ENCODE peak calls at places on chromosomes 1 and 21, in ten cellular contexts. I, C, T, S, V, O, H, Z, G and F are unnamed samples.

GRCh38 chr21:42233067-42233981 is 14.4 kb downstream of the ABCG1 start:
- DNase-seq in I (peak), C (peak), T (peak), S (peak), V (peak), O (peak), H (peak), Z (peak), G (peak), F (peak)

GRCh38 chr1:40316595-40317393 is at the start of gene COL9A2:
- DNase-seq in I (peak), C (no peak), T (peak), S (no peak), V (peak), O (no peak), H (no peak), Z (no peak), G (no peak), F (no peak)

GRCh38 chr21:31176725-31177124 is 138.4 kb upstream of the KRTAP19-8 start:
- DNase-seq in I (no peak), C (no peak), T (no peak), S (no peak), V (no peak), O (no peak), H (no peak), Z (no peak), G (no peak), F (no peak)

GRCh38 chr1:67493148-67493547 is 62.9 kb upstream of the SERBP1 start:
- DNase-seq in I (no peak), C (no peak), T (no peak), S (no peak), V (no peak), O (no peak), H (no peak), Z (no peak), G (no peak), F (no peak)

GRCh38 chr1:34926894-34927293 is 2.6 kb downstream of the DLGAP3 start:
- DNase-seq in I (no peak), C (no peak), T (no peak), S (no peak), V (no peak), O (no peak), H (no peak), Z (no peak), G (no peak), F (no peak)

GRCh38 chr1:6123083-6123482 is 57.0 kb downstream of the CHD5 start:
- DNase-seq in I (no peak), C (no peak), T (peak), S (no peak), V (no peak), O (no peak), H (no peak), Z (no peak), G (peak), F (no peak)

GRCh38 chr1:213586609-213586972 is 401.2 kb upstream of the PROX1 start:
- DNase-seq in I (no peak), C (no peak), T (no peak), S (no peak), V (no peak), O (no peak), H (no peak), Z (no peak), G (no peak), F (no peak)

GRCh38 chr1:40879487-40880175 is 17.5 kb upstream of the CITED4 start:
- DNase-seq in I (no peak), C (no peak), T (no peak), S (no peak), V (no peak), O (no peak), H (no peak), Z (no peak), G (no peak), F (no peak)

GRCh38 chr1:45365051-45365450 is 24.8 kb upstream of the MUTYH start:
- DNase-seq in I (no peak), C (no peak), T (no peak), S (no peak), V (no peak), O (no peak), H (no peak), Z (no peak), G (no peak), F (no peak)

DNA sequence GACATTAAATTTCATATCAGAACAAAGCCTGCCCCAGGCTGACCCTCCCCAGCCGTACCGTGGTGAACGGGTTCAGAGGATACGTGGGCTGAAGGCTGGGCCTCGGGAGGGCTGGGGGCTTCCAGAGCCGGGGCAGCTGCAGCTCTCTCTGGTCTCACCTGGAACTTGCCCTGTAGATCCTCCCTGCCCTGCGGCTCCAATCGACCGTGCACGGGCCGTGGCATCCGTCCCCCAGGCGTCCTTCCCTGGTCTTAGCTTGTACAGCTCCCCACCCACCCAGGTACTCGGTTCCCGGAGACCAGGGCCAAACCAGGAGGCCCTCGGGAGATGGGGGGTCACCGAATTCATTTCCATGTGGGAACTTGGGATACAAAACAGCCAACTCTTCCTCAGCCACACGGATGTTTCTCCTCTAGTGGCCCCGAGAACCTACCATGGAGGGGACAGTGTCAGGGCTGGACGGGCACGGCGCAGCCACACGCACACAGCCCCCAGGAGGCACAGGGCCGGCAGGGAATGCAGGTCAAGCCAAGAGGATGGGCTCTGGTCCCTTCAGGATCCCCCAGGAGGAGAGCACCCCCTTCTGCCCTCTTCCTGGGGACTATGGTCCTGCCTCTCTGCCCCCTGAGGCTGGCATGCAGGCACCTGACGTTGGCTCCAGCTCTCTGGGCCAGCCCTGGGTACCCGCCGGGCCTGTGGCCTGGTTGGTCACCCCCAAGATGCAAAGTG is 3.1 kb downstream of the B3GALT6 start:
- DNase-seq in I (no peak), C (no peak), T (no peak), S (no peak), V (no peak), O (no peak), H (no peak), Z (no peak), G (no peak), F (no peak)
- TF ChIP-seq POLR2A in I (no peak), C (no peak), T (no peak), S (no peak), V (no peak), O (peak), H (no peak), Z (no peak), G (no peak), F (no peak)

DNA sequence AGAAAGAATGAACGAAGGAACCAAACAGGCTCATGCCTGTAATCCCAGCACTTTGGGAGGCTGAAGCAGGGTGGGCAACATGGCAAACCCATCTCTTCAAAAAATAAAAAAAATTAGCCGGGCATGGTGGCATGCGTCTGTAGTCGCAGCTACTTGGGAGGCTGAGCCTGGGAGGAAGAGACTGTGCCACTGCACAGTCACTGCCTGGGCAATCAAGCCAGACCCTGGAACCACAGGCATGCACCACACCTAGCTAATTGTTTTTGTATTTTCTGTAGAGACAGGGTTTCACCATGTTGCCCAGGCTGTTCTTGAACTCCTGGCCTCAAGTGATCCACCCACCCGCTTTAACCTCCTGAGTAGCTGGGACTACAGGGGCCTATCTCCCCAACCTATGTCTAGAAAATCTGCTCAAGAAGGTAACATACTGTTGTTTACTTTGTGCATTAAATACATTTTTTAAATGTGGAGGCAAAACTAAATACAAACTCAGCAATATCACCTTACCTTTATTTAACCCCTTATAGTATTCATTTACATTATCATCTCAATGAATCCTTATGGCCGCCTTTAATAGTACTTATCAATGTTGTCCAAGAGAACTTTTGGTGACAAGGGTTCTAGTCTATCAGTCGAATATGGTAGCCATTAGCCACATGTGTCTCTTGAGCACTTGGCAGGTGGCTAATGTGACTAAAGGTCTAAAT is 2.7 kb downstream of the KHDC4 start:
- DNase-seq in I (no peak), C (no peak), T (peak), S (no peak), V (no peak), O (no peak), H (no peak), Z (no peak), G (no peak), F (no peak)
- TF ChIP-seq POLR2A in I (no peak), C (peak), T (no peak), S (no peak), V (peak), O (no peak), H (no peak), Z (no peak), G (no peak), F (no peak)

DNA sequence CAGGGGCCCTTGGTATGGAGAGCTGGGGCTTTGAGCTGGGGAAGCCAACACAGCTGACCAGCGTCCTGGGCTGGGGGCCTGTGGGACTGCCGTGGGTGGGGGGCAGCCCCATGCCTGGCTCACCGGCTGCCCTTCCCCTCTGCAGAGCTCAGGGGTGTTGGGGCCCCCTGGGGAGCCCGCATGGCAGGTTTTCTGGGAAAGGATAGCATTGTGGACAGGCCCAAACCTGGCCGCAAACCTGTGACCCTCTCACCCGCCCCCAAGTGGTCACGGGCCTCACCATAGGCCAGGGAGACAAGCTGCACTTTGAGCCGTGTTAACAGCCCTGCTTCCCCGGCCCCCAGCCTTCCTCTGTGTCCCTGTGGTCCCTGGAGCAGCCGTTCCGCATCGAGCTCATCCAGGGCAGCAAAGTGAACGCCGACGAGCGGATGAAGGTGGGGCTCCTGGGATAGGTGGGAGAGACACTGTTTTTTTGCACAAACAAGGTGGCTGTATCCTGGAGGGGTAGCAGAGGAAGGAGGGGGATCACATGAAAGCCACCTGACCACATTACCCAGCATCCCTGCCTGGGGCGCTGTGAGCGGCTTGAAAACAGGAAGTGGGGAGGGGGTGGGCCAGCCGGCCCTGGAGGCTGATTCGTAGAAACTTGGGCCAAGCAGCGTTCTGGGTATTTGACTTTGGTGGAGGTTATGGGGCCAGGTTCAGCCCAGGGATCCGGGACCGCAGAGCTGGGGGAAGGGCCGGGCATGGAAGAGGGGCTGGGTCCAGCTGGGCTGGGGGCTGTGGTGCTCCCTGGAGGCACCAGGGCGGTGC is 65.9 kb downstream of the PIK3CD start:
- DNase-seq in I (peak), C (peak), T (peak), S (peak), V (peak), O (no peak), H (no peak), Z (peak), G (peak), F (peak)
- TF ChIP-seq POLR2A in I (no peak), C (peak), T (no peak), S (no peak), V (no peak), O (no peak), H (no peak), Z (no peak), G (no peak), F (no peak)

GRCh38 chr1:21672478-21673276 is 3.5 kb upstream of the RAP1GAP start:
- DNase-seq in I (no peak), C (no peak), T (peak), S (peak), V (peak), O (no peak), H (peak), Z (no peak), G (peak), F (no peak)

GRCh38 chr1:21669287-21670058 is at the start of gene RAP1GAP:
- DNase-seq in I (peak), C (peak), T (peak), S (no peak), V (peak), O (no peak), H (no peak), Z (peak), G (peak), F (no peak)

GRCh38 chr1:21671915-21672314 is 2.8 kb upstream of the RAP1GAP start:
- DNase-seq in I (no peak), C (no peak), T (no peak), S (peak), V (peak), O (no peak), H (no peak), Z (no peak), G (peak), F (no peak)

GRCh38 chr1:21670059-21670881 is 1.1 kb upstream of the RAP1GAP start:
- DNase-seq in I (no peak), C (no peak), T (no peak), S (no peak), V (no peak), O (no peak), H (no peak), Z (peak), G (peak), F (no peak)

GRCh38 chr1:21670956-21671902 is 2.1 kb upstream of the RAP1GAP start:
- DNase-seq in I (no peak), C (no peak), T (peak), S (peak), V (peak), O (no peak), H (no peak), Z (no peak), G (peak), F (no peak)
- TF ChIP-seq POLR2A in I (no peak), C (no peak), T (no peak), S (no peak), V (no peak), O (no peak), H (no peak), Z (no peak), G (no peak), F (no peak)

GRCh38 chr1:111769517-111770146 is 13.9 kb downstream of the DDX20 start:
- DNase-seq in I (no peak), C (peak), T (no peak), S (peak), V (peak), O (peak), H (peak), Z (peak), G (no peak), F (peak)
- TF ChIP-seq POLR2A in I (no peak), C (no peak), T (no peak), S (no peak), V (no peak), O (no peak), H (no peak), Z (no peak), G (no peak), F (no peak)

GRCh38 chr21:27837933-27838332 is 871.0 kb upstream of the ADAMTS5 start:
- DNase-seq in I (no peak), C (no peak), T (no peak), S (no peak), V (no peak), O (no peak), H (no peak), Z (no peak), G (no peak), F (no peak)
- TF ChIP-seq POLR2A in I (no peak), C (no peak), T (no peak), S (no peak), V (no peak), O (no peak), H (no peak), Z (no peak), G (no peak), F (no peak)

DNA sequence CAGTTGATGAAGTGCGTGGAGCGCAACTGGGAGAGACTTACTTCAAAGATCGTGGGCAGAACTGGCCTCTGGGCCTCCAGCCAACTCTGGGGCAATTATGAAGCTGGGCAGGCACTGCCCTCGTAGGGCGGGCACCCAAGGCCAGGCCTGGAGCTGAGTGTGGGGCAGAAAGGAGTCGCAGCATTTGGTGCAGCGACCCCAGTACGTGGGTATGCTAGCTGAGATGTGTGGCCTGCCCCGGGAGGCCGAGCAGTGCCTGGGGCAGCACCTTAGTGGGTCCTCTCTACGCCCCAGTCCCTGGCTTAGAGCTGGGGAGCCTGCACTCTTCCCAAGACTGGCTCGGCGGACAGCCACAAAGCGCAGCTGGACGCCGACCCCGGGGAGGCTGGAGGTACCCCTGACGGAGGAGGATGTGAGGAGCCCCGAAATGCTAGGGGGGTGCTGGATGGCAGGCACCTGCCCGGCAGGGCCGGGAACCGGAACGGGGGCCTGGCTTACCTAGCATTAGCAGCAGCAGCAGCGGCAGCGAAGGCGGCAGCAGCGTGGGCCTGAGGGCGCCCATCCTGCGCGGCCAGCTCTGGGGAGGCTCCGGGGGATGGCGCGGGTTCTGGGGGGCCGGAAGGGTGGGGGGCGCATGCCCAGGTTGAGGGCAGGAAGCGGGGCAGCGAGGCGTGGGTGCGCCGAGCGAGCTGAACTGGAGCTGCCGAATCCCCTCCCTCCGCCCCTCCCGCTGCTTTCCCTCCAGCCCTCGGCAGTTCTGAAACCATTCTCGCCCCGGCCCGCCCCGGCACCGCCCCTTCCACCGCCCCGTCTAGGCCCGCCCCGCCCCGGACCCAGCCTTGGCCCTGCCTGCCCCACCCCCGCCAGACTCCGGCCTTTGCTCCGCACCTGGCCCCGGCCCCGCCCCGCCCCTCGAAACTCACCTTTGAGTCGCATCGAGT is at the start of gene IGSF8:
- DNase-seq in I (peak), C (peak), T (peak), S (peak), V (peak), O (peak), H (peak), Z (peak), G (peak), F (peak)
- TF ChIP-seq POLR2A in I (no peak), C (no peak), T (no peak), S (no peak), V (peak), O (no peak), H (no peak), Z (peak), G (peak), F (peak)

GRCh38 chr1:206685256-206685748 is 597 bp downstream of the MAPKAPK2 start:
- DNase-seq in I (no peak), C (peak), T (peak), S (no peak), V (peak), O (peak), H (peak), Z (peak), G (peak), F (peak)

GRCh38 chr1:206683313-206683712 is 1.4 kb upstream of the MAPKAPK2 start:
- DNase-seq in I (no peak), C (no peak), T (no peak), S (no peak), V (no peak), O (no peak), H (no peak), Z (no peak), G (peak), F (no peak)

GRCh38 chr1:206684003-206684402 is 702 bp upstream of the MAPKAPK2 start:
- DNase-seq in I (no peak), C (no peak), T (no peak), S (no peak), V (no peak), O (no peak), H (no peak), Z (no peak), G (peak), F (no peak)

GRCh38 chr1:206685749-206686485 is 1.2 kb downstream of the MAPKAPK2 start:
- DNase-seq in I (peak), C (peak), T (peak), S (peak), V (peak), O (peak), H (peak), Z (peak), G (peak), F (peak)

GRCh38 chr1:206684478-206685255 is at the start of gene MAPKAPK2:
- DNase-seq in I (peak), C (peak), T (peak), S (peak), V (peak), O (peak), H (peak), Z (peak), G (peak), F (peak)
- TF ChIP-seq POLR2A in I (no peak), C (no peak), T (no peak), S (no peak), V (no peak), O (peak), H (peak), Z (peak), G (no peak), F (peak)

DNA sequence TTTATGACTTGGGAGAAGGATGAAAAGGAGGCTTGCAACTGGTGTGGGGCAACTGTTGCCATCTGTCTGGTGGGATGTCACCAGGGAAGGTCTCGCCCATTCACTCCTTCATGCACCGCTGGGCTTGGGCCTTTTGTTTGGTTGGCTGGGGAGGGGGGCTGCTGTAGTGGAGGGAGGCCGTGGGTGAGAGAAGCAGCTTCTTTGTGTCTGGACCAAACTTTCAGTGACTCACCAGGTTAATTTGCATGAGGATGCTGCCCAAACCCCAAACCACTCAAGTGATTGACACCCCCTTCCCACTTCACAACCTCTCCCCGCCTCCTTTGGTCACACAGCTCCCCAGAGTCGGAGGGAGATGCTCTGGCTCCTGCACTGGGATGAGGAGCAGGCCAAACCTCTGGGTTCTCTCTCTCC is 19.7 kb downstream of the BTG2 start:
- DNase-seq in I (no peak), C (no peak), T (peak), S (no peak), V (peak), O (no peak), H (no peak), Z (no peak), G (no peak), F (no peak)
- TF ChIP-seq POLR2A in I (no peak), C (no peak), T (no peak), S (no peak), V (no peak), O (no peak), H (no peak), Z (no peak), G (no peak), F (no peak)